ENCODE peak calls at places on chromosomes 3 and 15, in eight cellular contexts. S is HepG2, G is nephron progenitor cell, H is left lung, X is AG10803, T is astrocyte of the spinal cord, U is GM23338, I is brain microvascular endothelial cell. P is an unnamed sample.

GRCh38 chr15:68821190-68821897 is 649 bp upstream of the ANP32A start:
- DNase-seq in S (no peak), T (no peak), I (no peak), X (no peak), H (no peak), G (no peak), U (no peak), P (no peak)

GRCh38 chr15:70817266-70817665 is 36.7 kb downstream of the LARP6 start:
- DNase-seq in I (no peak), G (no peak), S (no peak), T (peak; percentile 40), H (no peak), X (no peak), U (no peak), P (peak; percentile 39)

GRCh38 chr3:48232734-48233133 is 8.2 kb upstream of the ZNF589 start:
- DNase-seq in U (peak; percentile 94), G (peak; percentile 60), T (peak; percentile 61), X (peak; percentile 66), I (peak; percentile 47), H (peak; percentile 78), S (peak; percentile 76), P (peak; percentile 39)

GRCh38 chr3:127607675-127608361 is 9.6 kb downstream of the MCM2 start:
- DNase-seq in T (no peak), G (no peak), U (no peak), I (no peak), H (no peak), S (no peak), X (no peak), P (no peak)

GRCh38 chr3:100068758-100069345 is 45.4 kb downstream of the FILIP1L start:
- DNase-seq in X (peak; percentile 75), I (peak; percentile 61), U (peak; percentile 90), S (peak; percentile 79), G (peak; percentile 77), H (peak; percentile 84), T (peak; percentile 78), P (no peak)

GRCh38 chr3:72145506-72146380 is 360.8 kb upstream of the PROK2 start:
- DNase-seq in I (peak; percentile 74), T (peak; percentile 68), H (no peak), X (peak; percentile 95), U (peak; percentile 18), S (no peak), G (peak; percentile 32), P (no peak)

GRCh38 chr3:181103605-181104004 is 114.1 kb upstream of the DNAJC19 start:
- DNase-seq in H (no peak), U (peak; percentile 93), T (no peak), G (peak; percentile 12), S (peak; percentile 13), X (no peak), I (no peak), P (peak; percentile 1)

GRCh38 chr3:32249184-32249782 is 10.8 kb downstream of the CMTM8 start:
- DNase-seq in I (peak; percentile 76), T (peak; percentile 92), H (no peak), U (no peak), S (no peak), X (peak; percentile 77), G (no peak), P (peak; percentile 83)

DNA sequence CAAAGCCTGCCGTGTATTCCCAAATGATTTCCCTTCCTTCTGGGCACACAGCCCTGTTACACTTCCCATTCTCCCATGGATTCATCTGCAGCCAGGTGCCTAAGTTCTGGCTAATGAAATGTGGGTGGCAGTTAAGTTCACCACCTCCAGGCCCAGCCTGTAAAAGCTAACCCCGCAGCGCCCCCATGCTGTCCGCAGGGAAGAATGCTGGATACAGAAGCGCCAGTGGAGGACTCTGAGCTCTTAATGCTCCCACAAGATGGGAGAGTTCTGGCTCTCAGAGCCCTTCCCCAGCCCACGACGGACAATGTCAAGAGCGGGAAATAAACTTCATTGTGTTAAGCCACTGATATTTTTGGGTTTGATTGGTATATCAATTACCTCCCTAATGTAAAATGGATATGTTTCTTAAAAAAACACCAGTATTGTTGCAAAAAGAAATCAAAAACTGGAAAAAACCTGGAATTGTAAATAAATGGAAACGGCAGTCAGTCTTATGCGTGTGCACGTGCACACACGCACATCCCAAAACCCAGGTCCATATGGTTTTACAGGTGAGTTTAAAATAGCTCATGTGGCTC is 37.7 kb upstream of the FGD5 start:
- DNase-seq in G (peak; percentile 74), I (peak; percentile 31), H (peak; percentile 60), T (peak; percentile 5), S (peak; percentile 61), X (peak; percentile 49), U (peak; percentile 94), P (peak; percentile 20)
- TF ChIP-seq CTCF in G (peak; percentile 74), I (peak; percentile 79), H (peak; percentile 40), T (peak; percentile 47), S (peak; percentile 94), X (peak; percentile 62), U (peak; percentile 94), P (peak; percentile 70)

DNA sequence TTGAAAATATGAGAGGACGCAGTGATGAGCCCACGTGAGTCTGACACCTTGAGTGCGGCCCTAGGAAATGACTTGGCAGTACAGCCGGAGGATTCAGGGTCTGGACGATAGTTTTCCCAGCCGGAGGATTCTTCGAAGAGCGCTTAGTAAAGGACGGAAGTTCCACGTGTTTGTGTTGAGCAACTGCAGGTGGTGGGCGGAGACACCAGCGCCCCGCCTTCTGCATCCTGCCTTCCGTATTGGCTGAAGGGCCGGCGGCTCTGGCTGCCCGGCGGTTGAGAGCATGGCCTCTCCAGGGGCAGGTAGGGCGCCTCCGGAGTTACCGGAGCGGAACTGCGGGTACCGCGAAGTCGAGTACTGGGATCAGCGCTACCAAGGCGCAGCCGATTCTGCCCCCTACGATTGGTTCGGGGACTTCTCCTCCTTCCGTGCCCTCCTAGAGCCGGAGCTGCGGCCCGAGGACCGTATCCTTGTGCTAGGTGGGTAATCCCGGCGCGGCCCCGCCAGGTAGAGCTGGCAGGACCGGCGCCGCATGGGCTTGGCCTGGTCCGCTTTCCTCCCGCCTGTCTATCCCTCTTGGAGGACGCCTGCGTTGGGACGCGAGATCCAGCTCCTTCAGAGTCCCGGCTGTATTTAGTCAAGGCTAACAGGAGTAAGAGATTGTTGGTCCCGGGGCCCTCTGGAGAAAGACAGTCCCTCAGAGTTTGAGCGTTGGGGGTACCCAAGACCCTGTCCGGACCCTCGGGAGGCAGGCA is at the start of gene EEF1AKMT4:
- DNase-seq in X (peak; percentile 98), H (peak; percentile 96), T (peak; percentile 98), G (peak; percentile 96), I (peak; percentile 97), S (peak; percentile 97), U (peak; percentile 99), P (peak; percentile 98)
- TF ChIP-seq CTCF in X (peak; percentile 45), H (peak; percentile 45), T (peak; percentile 53), G (no peak), I (peak; percentile 70), S (peak; percentile 75), U (peak; percentile 58), P (peak; percentile 82)

GRCh38 chr3:23867400-23867799 is 49.4 kb downstream of the NKIRAS1 start:
- DNase-seq in U (no peak), H (no peak), X (no peak), T (no peak), I (no peak), G (no peak), S (no peak), P (no peak)
- TF ChIP-seq CTCF in U (peak; percentile 51), H (no peak), X (no peak), T (no peak), I (peak; percentile 30), G (no peak), S (no peak), P (peak; percentile 34)

DNA sequence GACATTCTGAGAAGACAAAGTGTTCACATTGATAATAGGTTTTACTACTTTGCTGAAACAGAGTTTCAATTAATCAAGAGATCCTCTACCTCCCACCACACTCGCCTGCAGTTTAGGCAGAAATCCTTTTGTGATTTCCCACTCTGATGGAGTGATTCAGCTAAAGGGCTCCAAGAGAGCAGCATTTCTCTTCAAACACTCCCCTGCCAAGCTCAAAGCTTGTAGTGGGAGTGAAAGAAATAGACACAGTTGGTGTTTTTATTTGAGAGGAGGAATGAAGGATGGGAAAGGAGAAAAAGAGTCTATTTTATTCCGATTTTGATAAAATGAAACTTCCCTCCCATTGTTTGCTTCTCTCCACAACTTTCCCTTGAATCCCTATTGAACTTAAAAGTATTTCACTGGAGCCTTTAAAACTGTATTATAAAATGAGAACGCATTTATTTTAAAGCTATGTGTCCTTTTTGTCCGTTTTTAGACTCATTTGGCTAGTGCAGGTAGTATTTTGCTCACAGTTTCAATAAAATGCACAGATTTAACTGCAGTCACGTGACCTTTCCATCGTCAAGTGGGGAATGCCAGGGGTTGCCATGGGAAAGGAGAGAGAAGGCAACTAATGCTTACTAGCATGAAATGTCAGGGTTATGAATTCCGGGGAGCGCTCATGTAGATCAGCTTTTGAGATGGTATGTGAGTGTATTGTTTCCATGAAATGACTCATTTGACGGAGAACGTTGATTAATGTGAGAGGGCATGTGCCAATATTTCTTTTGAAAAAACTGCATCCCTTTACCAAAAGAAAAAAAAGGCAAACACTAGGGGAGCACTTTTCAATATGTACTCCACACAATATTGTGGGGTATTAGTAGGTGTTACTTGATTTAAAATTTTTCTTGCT is 7.7 kb upstream of the OSBPL11 start:
- DNase-seq in I (peak; percentile 74), S (no peak), U (no peak), T (peak; percentile 54), G (no peak), X (peak; percentile 62), H (no peak), P (peak; percentile 94)
- TF ChIP-seq CTCF in I (no peak), S (no peak), U (no peak), T (no peak), G (no peak), X (peak; percentile 27), H (no peak), P (peak; percentile 67)

GRCh38 chr3:45746974-45747622 is 49.2 kb downstream of the SLC6A20 start:
- DNase-seq in U (no peak), T (no peak), G (no peak), I (no peak), H (no peak), S (no peak), X (no peak), P (no peak)
- TF ChIP-seq CTCF in U (no peak), T (no peak), G (no peak), I (no peak), H (no peak), S (no peak), X (no peak), P (no peak)

P was measured in foreskin keratinocyte.